ENCODE peak calls at places on chromosomes 5 and 9, in ten cellular contexts. Y is OCI-LY7; G is CD4-positive, CD25-positive, alpha-beta regulatory T cell; I is AG04450; A is fibroblast of lung; P is left lung; R is mammary epithelial cell; W is psoas muscle; B is GM23248; Z is hepatocyte. O is an unnamed sample. For H3K9me3, the result is how much of the 10 kb centered on the place peaks cover.

GRCh38 chr9:135649508-135649907 is 10.2 kb upstream of the GLT6D1 start:
- DNase-seq in Y (no peak), G (no peak), I (no peak), A (no peak), P (no peak), R (no peak), W (no peak), B (no peak), Z (no peak), O (no peak)

GRCh38 chr5:77558266-77558665 is 66.2 kb upstream of the WDR41 start:
- DNase-seq in Y (no peak), G (no peak), I (no peak), A (no peak), P (no peak), R (no peak), W (no peak), B (no peak), Z (no peak), O (no peak)

GRCh38 chr5:169945831-169946261 is 34.4 kb downstream of the INSYN2B start:
- DNase-seq in Y (no peak), G (no peak), I (peak), A (peak), P (no peak), R (peak), W (peak), B (peak), Z (peak), O (no peak)

GRCh38 chr5:176614805-176615478 is 5.0 kb upstream of the GPRIN1 start:
- DNase-seq in Y (no peak), G (no peak), I (peak), A (peak), P (no peak), R (peak), W (no peak), B (peak), Z (no peak), O (peak)

GRCh38 chr9:98989036-98990000 is 45.6 kb downstream of the COL15A1 start:
- DNase-seq in Y (peak), G (peak), I (peak), A (peak), P (no peak), R (peak), W (peak), B (peak), Z (peak), O (peak)

GRCh38 chr9:135809166-135809565 is 98.2 kb downstream of the CAMSAP1 start:
- DNase-seq in Y (no peak), G (no peak), I (no peak), A (peak), P (no peak), R (no peak), W (no peak), B (peak), Z (no peak), O (no peak)

GRCh38 chr9:100426194-100426531 is 780 bp upstream of the MSANTD3 start:
- DNase-seq in Y (no peak), G (no peak), I (no peak), A (no peak), P (no peak), R (no peak), W (no peak), B (no peak), Z (no peak), O (no peak)

GRCh38 chr5:120555345-120555744 is 91.2 kb downstream of the PRR16 start:
- DNase-seq in Y (no peak), G (no peak), I (no peak), A (no peak), P (no peak), R (no peak), W (no peak), B (no peak), Z (no peak), O (no peak)

GRCh38 chr5:141172381-141173204 is at the start of gene PCDHB7:
- DNase-seq in Y (peak), G (peak), I (no peak), A (peak), P (no peak), R (peak), W (no peak), B (peak), Z (no peak), O (peak)
- H3K9me3 ChIP-seq in Y (under half), G (under half), I (under half), A (under half), P (half or more), R (under half), W (under half), B (under half), Z (under half), O (under half)

GRCh38 chr9:96751815-96752214 is 26.1 kb downstream of the ZNF510 start:
- DNase-seq in Y (peak), G (no peak), I (no peak), A (no peak), P (no peak), R (no peak), W (no peak), B (no peak), Z (no peak), O (no peak)
- H3K9me3 ChIP-seq in Y (under half), G (half or more), I (under half), A (under half), P (half or more), R (under half), W (half or more), B (under half), Z (under half), O (under half)

DNA sequence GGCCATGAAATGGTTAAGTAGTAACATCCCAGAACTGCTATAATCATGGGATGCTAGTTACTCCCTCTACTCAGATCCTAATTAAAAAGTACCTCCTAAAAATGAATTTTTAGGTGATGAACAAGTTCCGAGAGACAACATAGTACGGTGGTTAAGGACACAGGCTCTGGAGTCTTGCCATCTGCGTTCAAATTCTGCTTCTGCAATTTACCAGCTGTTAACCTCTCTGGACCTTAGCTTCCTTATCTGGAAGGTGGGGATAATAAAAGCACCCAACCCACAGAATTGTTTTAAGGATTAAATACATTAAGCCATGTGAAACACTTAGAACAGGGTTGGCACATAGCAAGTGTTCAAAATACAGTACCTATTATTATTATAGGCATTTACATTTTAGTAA is 77.5 kb upstream of the XPA start:
- DNase-seq in Y (no peak), G (no peak), I (no peak), A (no peak), P (no peak), R (no peak), W (no peak), B (no peak), Z (no peak), O (no peak)
- H3K9me3 ChIP-seq in Y (under half), G (under half), I (under half), A (under half), P (under half), R (under half), W (under half), B (under half), Z (under half), O (under half)

DNA sequence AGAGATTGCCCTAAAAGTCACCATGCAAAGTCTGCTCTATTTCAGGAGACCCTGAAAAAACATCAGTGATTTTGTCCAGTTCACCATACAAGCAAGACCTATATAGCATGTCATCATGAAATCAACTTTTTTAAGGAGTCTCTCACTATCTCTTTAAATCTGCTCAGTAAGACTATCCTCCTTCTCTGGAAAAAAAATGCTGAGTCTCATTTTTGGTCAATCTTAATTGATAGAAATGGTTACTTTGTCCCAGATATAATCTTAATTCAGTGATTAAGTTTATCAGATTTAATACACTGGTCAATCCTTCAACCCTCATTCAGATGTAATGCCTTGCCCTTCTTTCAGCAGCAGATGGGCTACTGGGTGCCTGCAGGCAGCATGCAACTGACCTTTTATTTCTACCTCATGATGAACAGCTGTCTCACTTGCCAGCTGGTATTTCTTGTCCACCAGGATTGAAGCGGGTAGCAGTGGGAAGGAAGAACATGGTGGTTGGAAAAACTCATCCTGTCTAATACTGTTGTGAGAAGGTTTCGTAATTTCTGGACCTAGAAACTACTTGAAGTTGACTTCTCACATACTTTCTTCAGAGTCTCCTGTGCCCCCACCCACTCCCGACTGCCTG is 375.3 kb downstream of the DNAH5 start:
- DNase-seq in Y (no peak), G (no peak), I (no peak), A (no peak), P (no peak), R (no peak), W (no peak), B (no peak), Z (no peak), O (no peak)
- H3K9me3 ChIP-seq in Y (under half), G (under half), I (under half), A (under half), P (under half), R (under half), W (under half), B (under half), Z (under half), O (under half)

GRCh38 chr5:141412853-141413539 is at the start of gene PCDHGA10:
- DNase-seq in Y (peak), G (peak), I (no peak), A (peak), P (peak), R (peak), W (peak), B (peak), Z (peak), O (no peak)
- H3K9me3 ChIP-seq in Y (under half), G (under half), I (half or more), A (under half), P (half or more), R (under half), W (under half), B (under half), Z (under half), O (under half)

GRCh38 chr5:27592231-27592630 is 553.8 kb upstream of the CDH9 start:
- DNase-seq in Y (no peak), G (no peak), I (no peak), A (peak), P (no peak), R (peak), W (no peak), B (no peak), Z (no peak), O (peak)

GRCh38 chr5:27594141-27594540 is 555.8 kb upstream of the CDH9 start:
- DNase-seq in Y (no peak), G (no peak), I (no peak), A (no peak), P (no peak), R (no peak), W (no peak), B (no peak), Z (no peak), O (no peak)

GRCh38 chr5:27590503-27590902 is 552.1 kb upstream of the CDH9 start:
- DNase-seq in Y (no peak), G (no peak), I (no peak), A (no peak), P (peak), R (no peak), W (peak), B (no peak), Z (no peak), O (no peak)
- H3K9me3 ChIP-seq in Y (under half), G (under half), I (under half), A (under half), P (under half), R (under half), W (under half), B (under half), Z (under half), O (under half)

GRCh38 chr5:141261238-141261546 is 16.0 kb downstream of the PCDHB15 start:
- DNase-seq in Y (no peak), G (no peak), I (no peak), A (no peak), P (no peak), R (no peak), W (no peak), B (no peak), Z (no peak), O (no peak)

GRCh38 chr5:141258464-141258863 is 13.3 kb downstream of the PCDHB15 start:
- DNase-seq in Y (no peak), G (no peak), I (no peak), A (no peak), P (no peak), R (no peak), W (no peak), B (no peak), Z (no peak), O (no peak)

GRCh38 chr5:141258948-141259347 is 13.8 kb downstream of the PCDHB15 start:
- DNase-seq in Y (no peak), G (no peak), I (no peak), A (no peak), P (no peak), R (no peak), W (no peak), B (no peak), Z (no peak), O (no peak)

GRCh38 chr5:141260458-141261237 is 15.5 kb downstream of the PCDHB15 start:
- DNase-seq in Y (peak), G (no peak), I (no peak), A (no peak), P (no peak), R (no peak), W (no peak), B (peak), Z (no peak), O (no peak)
- H3K9me3 ChIP-seq in Y (under half), G (half or more), I (under half), A (under half), P (half or more), R (under half), W (half or more), B (under half), Z (half or more), O (half or more)

GRCh38 chr9:82346040-82346439 is 357.5 kb downstream of the SPATA31D1 start:
- DNase-seq in Y (peak), G (no peak), I (no peak), A (no peak), P (no peak), R (no peak), W (no peak), B (no peak), Z (no peak), O (no peak)
- H3K9me3 ChIP-seq in Y (under half), G (under half), I (under half), A (under half), P (under half), R (under half), W (under half), B (under half), Z (under half), O (under half)